ENCODE peak calls at places on chromosomes 13 and 19, in six cellular contexts. Z is RWPE2; Q is astrocyte of the hippocampus; X is CD4-positive, CD25-positive, alpha-beta regulatory T cell; P is GM19239; C is skeletal muscle cell. G is an unnamed sample.

GRCh38 chr13:59951011-59951410 is 212.7 kb downstream of the DIAPH3 start:
- DNase-seq in Z (no peak), Q (peak), X (no peak), P (no peak), C (no peak), G (no peak)

GRCh38 chr13:35699805-35700204 is 223.3 kb upstream of the MAB21L1 start:
- DNase-seq in Z (no peak), Q (peak), X (no peak), P (no peak), C (no peak), G (no peak)

GRCh38 chr19:40691421-40692211 is 1.2 kb upstream of the NUMBL start:
- DNase-seq in Z (no peak), Q (peak), X (no peak), P (no peak), C (no peak), G (no peak)

GRCh38 chr19:30719189-30719990 is 347.2 kb downstream of the ZNF536 start:
- DNase-seq in Z (no peak), Q (peak), X (peak), P (no peak), C (no peak), G (peak)

GRCh38 chr19:7507884-7508283 is 8.0 kb upstream of the ZNF358 start:
- DNase-seq in Z (peak), Q (peak), X (no peak), P (no peak), C (peak), G (peak)

GRCh38 chr13:110680852-110681251 is 25.1 kb downstream of the CARS2 start:
- DNase-seq in Z (no peak), Q (peak), X (peak), P (no peak), C (no peak), G (no peak)

GRCh38 chr19:43351998-43352746 is 1.3 kb upstream of the CD177 start:
- DNase-seq in Z (no peak), Q (no peak), X (no peak), P (no peak), C (no peak), G (no peak)

GRCh38 chr13:114088863-114089262 is 43.6 kb downstream of the RASA3 start:
- DNase-seq in Z (no peak), Q (no peak), X (no peak), P (no peak), C (no peak), G (no peak)

GRCh38 chr13:57264965-57265364 is 98.0 kb downstream of the PRR20E start:
- DNase-seq in Z (no peak), Q (peak), X (no peak), P (no peak), C (no peak), G (no peak)

GRCh38 chr13:77833331-77833863 is 85.2 kb downstream of the EDNRB start:
- DNase-seq in Z (no peak), Q (peak), X (no peak), P (no peak), C (peak), G (no peak)

GRCh38 chr13:109625156-109625555 is 161.2 kb downstream of the IRS2 start:
- DNase-seq in Z (no peak), Q (no peak), X (no peak), P (no peak), C (no peak), G (no peak)

GRCh38 chr13:75760182-75760981 is 124.3 kb downstream of the LMO7 start:
- DNase-seq in Z (no peak), Q (no peak), X (peak), P (no peak), C (no peak), G (no peak)

GRCh38 chr13:30364133-30364532 is 56.8 kb upstream of the KATNAL1 start:
- DNase-seq in Z (no peak), Q (peak), X (no peak), P (no peak), C (no peak), G (no peak)

GRCh38 chr13:82688400-82688999 is 1193.8 kb downstream of the SLITRK1 start:
- DNase-seq in Z (no peak), Q (peak), X (peak), P (no peak), C (no peak), G (no peak)

GRCh38 chr13:96673825-96674224 is 320.5 kb downstream of the OXGR1 start:
- DNase-seq in Z (no peak), Q (no peak), X (no peak), P (no peak), C (no peak), G (no peak)

GRCh38 chr13:101875717-101876393 is 423.4 kb downstream of the ITGBL1 start:
- DNase-seq in Z (peak), Q (peak), X (no peak), P (no peak), C (peak), G (no peak)

GRCh38 chr13:40668335-40668734 is 1.9 kb upstream of the FOXO1 start:
- DNase-seq in Z (no peak), Q (no peak), X (peak), P (peak), C (no peak), G (no peak)

GRCh38 chr19:46732966-46733692 is 12.7 kb upstream of the FKRP start:
- DNase-seq in Z (no peak), Q (peak), X (no peak), P (no peak), C (no peak), G (peak)

GRCh38 chr19:29170554-29170953 is 42.4 kb downstream of the UQCRFS1 start:
- DNase-seq in Z (no peak), Q (no peak), X (no peak), P (no peak), C (no peak), G (no peak)

GRCh38 chr13:79776538-79776937 is 295.6 kb downstream of the NDFIP2 start:
- DNase-seq in Z (no peak), Q (no peak), X (no peak), P (no peak), C (no peak), G (no peak)

GRCh38 chr19:14398563-14398962 is 17.3 kb downstream of the ADGRE5 start:
- DNase-seq in Z (no peak), Q (no peak), X (no peak), P (no peak), C (no peak), G (no peak)

GRCh38 chr13:59680429-59681024 is 483.2 kb downstream of the DIAPH3 start:
- DNase-seq in Z (no peak), Q (peak), X (peak), P (no peak), C (no peak), G (no peak)

GRCh38 chr19:48770223-48770622 is 14.9 kb downstream of the FGF21 start:
- DNase-seq in Z (no peak), Q (peak), X (no peak), P (no peak), C (no peak), G (no peak)

GRCh38 chr19:21677696-21678418 is 89.5 kb downstream of the ZNF100 start:
- DNase-seq in Z (no peak), Q (no peak), X (no peak), P (no peak), C (no peak), G (no peak)

GRCh38 chr19:45527731-45528130 is 20.5 kb downstream of the VASP start:
- DNase-seq in Z (no peak), Q (no peak), X (no peak), P (no peak), C (no peak), G (no peak)

GRCh38 chr13:66618702-66619101 is 611.4 kb downstream of the PCDH9 start:
- DNase-seq in Z (no peak), Q (peak), X (no peak), P (no peak), C (peak), G (no peak)

GRCh38 chr13:76882431-76882830 is 3.8 kb downstream of the KCTD12 start:
- DNase-seq in Z (no peak), Q (no peak), X (no peak), P (no peak), C (peak), G (no peak)

GRCh38 chr19:49335071-49335783 is at the start of gene CD37:
- DNase-seq in Z (no peak), Q (no peak), X (peak), P (peak), C (no peak), G (no peak)

GRCh38 chr13:100235311-100235901 is 146.5 kb downstream of the PCCA start:
- DNase-seq in Z (no peak), Q (peak), X (peak), P (peak), C (peak), G (no peak)

GRCh38 chr13:74288361-74288911 is 154.2 kb upstream of the KLF12 start:
- DNase-seq in Z (no peak), Q (peak), X (peak), P (no peak), C (no peak), G (no peak)

GRCh38 chr19:16268676-16269319 is 55.8 kb upstream of the KLF2 start:
- DNase-seq in Z (peak), Q (no peak), X (peak), P (no peak), C (no peak), G (no peak)

GRCh38 chr13:112356190-112356589 is 20.0 kb upstream of the SPACA7 start:
- DNase-seq in Z (no peak), Q (no peak), X (no peak), P (no peak), C (no peak), G (no peak)

GRCh38 chr13:103961784-103962183 is 895.6 kb upstream of the SLC10A2 start:
- DNase-seq in Z (no peak), Q (no peak), X (no peak), P (no peak), C (no peak), G (no peak)